ENCODE peak calls at places on chromosomes 11 and 22, in five cellular contexts. O is kidney, V is sigmoid colon, C is H9, G is A549. J is an unnamed sample.

GRCh38 chr22:27747396-27748256 is 53.9 kb downstream of the MN1 start:
- DNase-seq in O (no peak), V (peak), C (no peak), G (no peak), J (no peak)

GRCh38 chr22:42994917-42995562 is 19.9 kb downstream of the PACSIN2 start:
- DNase-seq in O (peak), V (peak), C (no peak), G (peak), J (no peak)

GRCh38 chr11:26974068-26974790 is 19.7 kb upstream of the FIBIN start:
- DNase-seq in O (no peak), V (no peak), C (no peak), G (no peak), J (no peak)

GRCh38 chr11:79418241-79418640 is 22.6 kb downstream of the TENM4 start:
- DNase-seq in O (no peak), V (no peak), C (no peak), G (no peak), J (no peak)

GRCh38 chr11:128859563-128860441 is 7.3 kb downstream of the KCNJ1 start:
- DNase-seq in O (peak), V (no peak), C (peak), G (peak), J (peak)

GRCh38 chr11:44427432-44427831 is 117.5 kb upstream of the ALX4 start:
- DNase-seq in O (no peak), V (no peak), C (peak), G (no peak), J (no peak)

GRCh38 chr22:21446827-21447690 is 20.1 kb upstream of the TMEM191C start:
- DNase-seq in O (peak), V (peak), C (peak), G (no peak), J (no peak)

GRCh38 chr22:44351685-44352377 is 39.1 kb upstream of the SHISAL1 start:
- DNase-seq in O (peak), V (peak), C (peak), G (peak), J (no peak)

GRCh38 chr11:79547256-79547655 is 106.4 kb upstream of the TENM4 start:
- DNase-seq in O (no peak), V (no peak), C (no peak), G (no peak), J (no peak)

GRCh38 chr22:34917239-34917638 is 148.7 kb upstream of the ISX start:
- DNase-seq in O (no peak), V (no peak), C (no peak), G (no peak), J (no peak)

GRCh38 chr22:26762503-26763170 is 105.2 kb downstream of the MIAT start:
- DNase-seq in O (no peak), V (no peak), C (no peak), G (no peak), J (no peak)

GRCh38 chr22:17946691-17947367 is 77.5 kb downstream of the MICAL3 start:
- DNase-seq in O (no peak), V (peak), C (no peak), G (no peak), J (no peak)

GRCh38 chr11:94602430-94603372 is 35.5 kb downstream of the PIWIL4 start:
- DNase-seq in O (no peak), V (peak), C (no peak), G (peak), J (peak)

GRCh38 chr22:22515890-22516289 is 4.2 kb downstream of the ZNF280A start:
- DNase-seq in O (no peak), V (no peak), C (no peak), G (no peak), J (no peak)

GRCh38 chr11:9568854-9569587 is 4.4 kb upstream of the WEE1 start:
- DNase-seq in O (peak), V (peak), C (peak), G (peak), J (no peak)

GRCh38 chr22:17086301-17086700 is 1.5 kb downstream of the IL17RA start:
- DNase-seq in O (no peak), V (peak), C (no peak), G (no peak), J (no peak)

GRCh38 chr11:9697766-9698165 is 33.9 kb downstream of the SWAP70 start:
- DNase-seq in O (no peak), V (no peak), C (no peak), G (no peak), J (no peak)

GRCh38 chr22:19374410-19374809 is 57.1 kb downstream of the HIRA start:
- DNase-seq in O (no peak), V (no peak), C (no peak), G (no peak), J (no peak)

DNA sequence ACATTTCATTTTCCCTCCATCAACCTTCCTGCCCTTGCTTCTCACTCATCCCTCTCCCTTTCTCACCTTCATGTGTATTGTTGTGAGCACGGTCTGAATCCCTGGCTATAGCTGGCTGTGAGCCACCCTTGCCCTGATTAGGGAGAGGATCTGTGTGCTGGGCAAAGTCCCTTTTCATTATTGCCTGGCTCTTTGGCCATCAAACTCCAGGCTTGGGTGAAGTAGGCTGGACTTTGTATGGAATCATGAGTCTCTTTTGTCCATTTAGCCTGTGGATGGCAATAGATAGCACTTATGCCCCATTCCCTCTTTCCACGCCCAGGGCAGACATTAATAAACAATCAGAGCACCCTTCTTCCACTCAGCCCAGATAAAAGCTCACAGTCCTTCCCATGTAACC is 6.7 kb downstream of the MYO18B start:
- DNase-seq in O (no peak), V (no peak), C (no peak), G (no peak), J (no peak)
- H3K27ac ChIP-seq in O (no peak), V (no peak), C (no peak), G (peak), J (no peak)

DNA sequence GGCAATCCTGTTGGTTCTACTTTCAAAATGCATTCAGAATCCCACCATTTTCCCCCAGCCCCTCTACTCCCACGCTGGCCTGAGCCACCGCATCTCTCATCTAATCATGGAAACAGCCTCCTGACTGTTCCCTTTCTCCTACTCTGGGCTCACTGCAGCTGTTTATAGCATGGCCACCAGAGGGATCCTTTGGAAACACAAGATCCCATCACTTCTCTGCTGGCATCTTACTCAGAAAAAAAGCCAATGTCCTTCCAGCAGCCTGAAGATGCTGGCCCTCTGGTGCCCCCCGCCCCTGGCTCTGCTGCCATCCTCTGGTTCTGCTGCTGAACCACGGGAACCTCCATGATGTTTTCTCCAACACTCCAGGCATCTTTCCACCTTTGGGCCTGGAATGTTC is 11.1 kb downstream of the MS4A8 start:
- DNase-seq in O (no peak), V (no peak), C (peak), G (peak), J (no peak)
- TF ChIP-seq CTCF in O (no peak), V (no peak), C (peak), G (no peak), J (no peak)

DNA sequence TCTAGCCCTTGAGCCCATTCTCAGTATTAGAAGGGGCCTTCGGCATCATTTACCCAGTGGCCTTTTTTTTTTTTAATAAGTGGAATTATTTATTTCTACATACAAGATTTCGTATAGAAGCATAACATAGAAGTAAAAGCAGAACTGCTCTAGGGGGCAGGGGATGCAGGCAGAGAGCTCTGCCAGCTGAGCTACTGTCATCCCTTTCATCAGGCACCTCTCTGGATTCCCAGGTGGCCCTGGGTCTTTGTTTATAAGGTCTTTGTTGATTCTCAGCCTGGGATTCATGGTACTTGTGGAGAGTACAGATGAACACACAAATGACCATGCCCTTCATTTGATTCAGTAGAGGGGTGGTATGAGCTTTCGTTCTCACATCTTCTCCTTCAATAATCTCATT is 66.4 kb downstream of the GAB2 start:
- DNase-seq in O (no peak), V (no peak), C (no peak), G (no peak), J (no peak)
- H3K27ac ChIP-seq in O (peak), V (peak), C (no peak), G (no peak), J (no peak)

DNA sequence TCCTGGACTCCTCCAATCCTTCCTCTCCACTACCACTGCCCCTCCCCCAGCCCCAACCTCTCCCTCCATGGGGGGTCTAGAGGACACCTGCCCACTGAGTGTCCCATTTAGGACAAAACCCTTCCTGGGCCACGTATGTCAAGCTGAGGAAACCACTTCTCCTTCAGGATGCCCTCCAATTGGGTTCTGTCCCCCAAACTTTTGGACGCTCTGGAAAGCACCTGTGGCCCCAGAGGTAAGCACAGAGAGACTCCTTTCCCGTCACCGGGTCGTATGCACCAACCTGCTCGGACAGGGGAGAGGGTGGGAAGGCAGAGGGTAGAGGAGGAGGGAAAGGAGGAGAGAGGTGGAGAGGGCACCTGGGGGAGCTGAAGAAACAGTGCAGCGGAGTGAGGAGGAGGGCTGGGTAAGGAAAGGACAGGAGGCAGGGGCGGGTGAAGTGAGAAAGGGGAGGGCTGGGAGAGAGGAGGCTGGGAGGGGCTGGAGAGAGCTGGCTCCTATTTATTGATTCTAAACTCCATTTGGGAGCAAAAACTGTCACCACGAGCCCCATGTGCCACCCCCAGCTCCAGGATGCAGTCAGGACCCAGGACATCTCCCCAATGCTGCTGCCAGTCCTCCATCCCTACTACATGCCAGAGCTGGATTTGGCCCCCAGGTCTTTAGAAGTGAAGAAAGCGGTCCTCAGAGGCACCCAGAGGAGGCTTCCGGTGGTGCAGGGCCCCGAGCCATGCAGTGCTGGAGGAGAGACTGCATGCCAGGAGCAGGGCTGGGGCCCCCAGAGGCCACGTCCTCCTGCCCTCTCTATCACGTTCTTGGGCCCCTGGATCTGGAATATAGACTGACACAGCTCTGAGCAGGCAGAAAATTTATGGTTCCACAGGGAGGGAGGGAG is 53.6 kb downstream of the SLC22A12 start:
- DNase-seq in O (no peak), V (no peak), C (peak), G (peak), J (no peak)
- TF ChIP-seq CTCF in O (no peak), V (no peak), C (peak), G (no peak), J (no peak)

DNA sequence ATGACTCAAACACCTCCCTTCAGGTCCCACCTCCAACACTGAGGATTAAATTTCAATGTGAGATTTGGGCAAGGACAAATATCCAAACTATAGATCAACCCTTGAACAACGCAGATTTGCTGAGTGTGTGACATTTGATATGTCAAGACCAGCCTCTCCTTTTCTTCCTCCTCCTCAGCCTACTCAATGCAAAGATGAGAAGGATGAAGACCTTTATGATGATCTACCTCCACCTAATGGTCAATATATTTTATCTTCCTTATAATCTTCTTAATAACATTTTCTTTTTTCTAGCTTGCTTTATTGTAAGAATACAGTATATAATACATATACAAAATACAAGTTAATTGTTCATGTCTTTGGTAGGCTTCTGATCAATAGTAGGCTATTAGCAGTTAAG is 67.5 kb upstream of the MPPED2 start:
- DNase-seq in O (no peak), V (no peak), C (no peak), G (no peak), J (no peak)
- H3K27ac ChIP-seq in O (no peak), V (no peak), C (no peak), G (no peak), J (no peak)

GRCh38 chr11:63641727-63642126 is 27.5 kb upstream of the PLAAT3 start:
- DNase-seq in O (no peak), V (no peak), C (no peak), G (no peak), J (no peak)
- TF ChIP-seq CTCF in O (no peak), V (peak), C (no peak), G (peak), J (no peak)

GRCh38 chr11:33919645-33920044 is 27.8 kb upstream of the LMO2 start:
- DNase-seq in O (no peak), V (no peak), C (no peak), G (no peak), J (no peak)
- H3K27ac ChIP-seq in O (no peak), V (no peak), C (no peak), G (no peak), J (no peak)

GRCh38 chr11:116145187-116145865 is 627.5 kb downstream of the BUD13 start:
- DNase-seq in O (no peak), V (no peak), C (no peak), G (no peak), J (no peak)
- TF ChIP-seq CTCF in O (no peak), V (no peak), C (peak), G (no peak), J (no peak)

GRCh38 chr11:34846467-34846866 is 69.7 kb downstream of the APIP start:
- DNase-seq in O (no peak), V (no peak), C (no peak), G (no peak), J (no peak)

GRCh38 chr11:34855754-34856095 is 60.5 kb downstream of the APIP start:
- DNase-seq in O (no peak), V (no peak), C (no peak), G (no peak), J (no peak)

GRCh38 chr11:34851916-34852315 is 64.3 kb downstream of the APIP start:
- DNase-seq in O (no peak), V (no peak), C (no peak), G (no peak), J (no peak)

GRCh38 chr11:34855021-34855753 is 61.0 kb downstream of the APIP start:
- DNase-seq in O (no peak), V (no peak), C (no peak), G (no peak), J (no peak)

DNA sequence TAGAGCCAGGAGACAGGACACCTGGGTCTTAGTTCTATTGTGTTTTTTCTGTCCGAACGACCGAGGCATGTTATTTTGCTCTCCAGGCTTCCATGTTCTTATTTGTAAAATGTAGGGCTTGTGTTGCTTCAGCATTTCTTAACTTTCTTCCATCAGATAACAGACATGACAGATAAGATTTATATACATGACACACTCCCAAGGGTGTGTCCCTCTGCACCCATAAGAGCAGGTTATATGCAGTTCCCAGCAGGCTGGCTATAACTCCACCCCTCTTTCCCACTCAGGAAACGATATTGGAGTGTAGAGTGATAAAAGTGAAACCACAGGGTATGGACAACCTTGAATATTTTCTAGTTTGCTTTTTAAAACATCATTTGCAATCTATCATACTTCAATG is 65.8 kb downstream of the APIP start:
- DNase-seq in O (no peak), V (no peak), C (no peak), G (no peak), J (no peak)
- H3K27ac ChIP-seq in O (no peak), V (no peak), C (no peak), G (no peak), J (no peak)